ENCODE peak calls at places on chromosome 6, in eight cellular contexts. One of them, this sample, is unnamed.
A peak's percentile ranks its signal among the peaks of the same experiment; 100 is the strongest.

GRCh38 chr6:149887343-149887742 is 10.6 kb downstream of the RAET1E start:
- DNase-seq in cardiac muscle cell: no peak
- DNase-seq in NB4: no peak
- DNase-seq in psoas muscle: no peak
- DNase-seq in H9: no peak
- DNase-seq in glutamatergic neuron: no peak
- DNase-seq in mammary epithelial cell: peak; percentile 94
- DNase-seq in endothelial cell of umbilical vein: no peak
- DNase-seq in this sample: no peak

GRCh38 chr6:504446-504980 is 113.0 kb downstream of the IRF4 start:
- DNase-seq in cardiac muscle cell: no peak
- DNase-seq in NB4: no peak
- DNase-seq in psoas muscle: no peak
- DNase-seq in H9: no peak
- DNase-seq in glutamatergic neuron: no peak
- DNase-seq in mammary epithelial cell: no peak
- DNase-seq in endothelial cell of umbilical vein: no peak
- DNase-seq in this sample: no peak

GRCh38 chr6:41958022-41958856 is 16.6 kb upstream of the CCND3 start:
- DNase-seq in cardiac muscle cell: no peak
- DNase-seq in NB4: no peak
- DNase-seq in psoas muscle: no peak
- DNase-seq in H9: no peak
- DNase-seq in glutamatergic neuron: no peak
- DNase-seq in mammary epithelial cell: no peak
- DNase-seq in endothelial cell of umbilical vein: no peak
- DNase-seq in this sample: no peak

GRCh38 chr6:39998126-39998525 is 63.9 kb upstream of the MOCS1 start:
- DNase-seq in cardiac muscle cell: no peak
- DNase-seq in NB4: no peak
- DNase-seq in psoas muscle: no peak
- DNase-seq in H9: no peak
- DNase-seq in glutamatergic neuron: no peak
- DNase-seq in mammary epithelial cell: no peak
- DNase-seq in endothelial cell of umbilical vein: no peak
- DNase-seq in this sample: no peak

GRCh38 chr6:36139431-36139830 is 9.1 kb downstream of the MAPK13 start:
- DNase-seq in cardiac muscle cell: peak; percentile 69
- DNase-seq in NB4: peak; percentile 59
- DNase-seq in psoas muscle: no peak
- DNase-seq in H9: peak; percentile 72
- DNase-seq in glutamatergic neuron: peak; percentile 62
- DNase-seq in mammary epithelial cell: no peak
- DNase-seq in endothelial cell of umbilical vein: no peak
- DNase-seq in this sample: no peak

GRCh38 chr6:162088091-162088490 is 639.5 kb downstream of the PRKN start:
- DNase-seq in cardiac muscle cell: no peak
- DNase-seq in NB4: no peak
- DNase-seq in psoas muscle: no peak
- DNase-seq in H9: no peak
- DNase-seq in glutamatergic neuron: no peak
- DNase-seq in mammary epithelial cell: no peak
- DNase-seq in endothelial cell of umbilical vein: no peak
- DNase-seq in this sample: no peak

GRCh38 chr6:56851541-56852248 is 103.2 kb upstream of the BEND6 start:
- DNase-seq in cardiac muscle cell: peak; percentile 73
- DNase-seq in NB4: peak; percentile 66
- DNase-seq in psoas muscle: no peak
- DNase-seq in H9: peak; percentile 62
- DNase-seq in glutamatergic neuron: peak; percentile 26
- DNase-seq in mammary epithelial cell: peak; percentile 81
- DNase-seq in endothelial cell of umbilical vein: peak; percentile 95
- DNase-seq in this sample: no peak

GRCh38 chr6:134814076-134814709 is 135.7 kb downstream of the ALDH8A1 start:
- DNase-seq in cardiac muscle cell: no peak
- DNase-seq in NB4: no peak
- DNase-seq in psoas muscle: no peak
- DNase-seq in H9: no peak
- DNase-seq in glutamatergic neuron: no peak
- DNase-seq in mammary epithelial cell: peak; percentile 73
- DNase-seq in endothelial cell of umbilical vein: no peak
- DNase-seq in this sample: no peak

GRCh38 chr6:90411292-90411781 is 114.7 kb upstream of the BACH2 start:
- DNase-seq in cardiac muscle cell: no peak
- DNase-seq in NB4: no peak
- DNase-seq in psoas muscle: no peak
- DNase-seq in H9: peak; percentile 58
- DNase-seq in glutamatergic neuron: no peak
- DNase-seq in mammary epithelial cell: peak; percentile 98
- DNase-seq in endothelial cell of umbilical vein: no peak
- DNase-seq in this sample: no peak

GRCh38 chr6:13490402-13490801 is 3.0 kb upstream of the GFOD1 start:
- DNase-seq in cardiac muscle cell: no peak
- DNase-seq in NB4: no peak
- DNase-seq in psoas muscle: no peak
- DNase-seq in H9: no peak
- DNase-seq in glutamatergic neuron: no peak
- DNase-seq in mammary epithelial cell: no peak
- DNase-seq in endothelial cell of umbilical vein: no peak
- DNase-seq in this sample: no peak

GRCh38 chr6:11202513-11203305 is 29.8 kb downstream of the NEDD9 start:
- DNase-seq in cardiac muscle cell: no peak
- DNase-seq in NB4: no peak
- DNase-seq in psoas muscle: no peak
- DNase-seq in H9: peak; percentile 59
- DNase-seq in glutamatergic neuron: no peak
- DNase-seq in mammary epithelial cell: no peak
- DNase-seq in endothelial cell of umbilical vein: peak; percentile 76
- DNase-seq in this sample: no peak

GRCh38 chr6:13760948-13761347 is 49.3 kb upstream of the RANBP9 start:
- DNase-seq in cardiac muscle cell: no peak
- DNase-seq in NB4: peak; percentile 40
- DNase-seq in psoas muscle: no peak
- DNase-seq in H9: no peak
- DNase-seq in glutamatergic neuron: no peak
- DNase-seq in mammary epithelial cell: peak; percentile 32
- DNase-seq in endothelial cell of umbilical vein: no peak
- DNase-seq in this sample: no peak

GRCh38 chr6:118252474-118252873 is 295.6 kb upstream of the PLN start:
- DNase-seq in cardiac muscle cell: no peak
- DNase-seq in NB4: peak; percentile 32
- DNase-seq in psoas muscle: no peak
- DNase-seq in H9: no peak
- DNase-seq in glutamatergic neuron: no peak
- DNase-seq in mammary epithelial cell: no peak
- DNase-seq in endothelial cell of umbilical vein: no peak
- DNase-seq in this sample: no peak
- TF ChIP-seq CTCF in cardiac muscle cell: no peak
- TF ChIP-seq CTCF in NB4: peak; percentile 14
- TF ChIP-seq CTCF in psoas muscle: no peak
- TF ChIP-seq CTCF in H9: no peak
- TF ChIP-seq CTCF in glutamatergic neuron: no peak
- TF ChIP-seq CTCF in mammary epithelial cell: no peak
- TF ChIP-seq CTCF in endothelial cell of umbilical vein: no peak
- TF ChIP-seq CTCF in this sample: no peak

DNA sequence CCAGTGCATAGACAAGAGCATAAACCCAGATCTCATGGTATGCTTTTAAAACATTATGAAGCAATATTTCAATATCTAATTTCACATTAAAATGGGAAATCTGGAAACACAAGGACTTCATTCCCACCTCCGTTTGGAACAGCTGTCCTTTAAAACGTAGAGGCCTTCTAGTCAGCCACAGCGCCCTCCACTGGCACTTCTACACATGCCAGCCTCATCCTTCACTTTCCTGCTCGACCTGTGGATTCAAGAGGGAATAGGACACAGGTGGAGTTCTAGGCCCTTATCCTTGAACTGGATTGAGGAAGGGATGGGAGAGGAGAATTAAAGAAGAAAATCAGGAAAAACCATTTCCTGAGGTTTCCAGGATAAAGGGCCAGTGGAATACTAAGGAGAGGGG is 85.6 kb downstream of the LYRM4 start:
- DNase-seq in cardiac muscle cell: peak; percentile 49
- DNase-seq in NB4: peak; percentile 10
- DNase-seq in psoas muscle: no peak
- DNase-seq in H9: peak; percentile 74
- DNase-seq in glutamatergic neuron: peak; percentile 57
- DNase-seq in mammary epithelial cell: no peak
- DNase-seq in endothelial cell of umbilical vein: no peak
- DNase-seq in this sample: no peak
- TF ChIP-seq CTCF in cardiac muscle cell: peak; percentile 42
- TF ChIP-seq CTCF in NB4: peak; percentile 50
- TF ChIP-seq CTCF in psoas muscle: no peak
- TF ChIP-seq CTCF in H9: peak; percentile 87
- TF ChIP-seq CTCF in glutamatergic neuron: peak; percentile 69
- TF ChIP-seq CTCF in mammary epithelial cell: peak; percentile 37
- TF ChIP-seq CTCF in endothelial cell of umbilical vein: peak; percentile 43
- TF ChIP-seq CTCF in this sample: peak; percentile 62

DNA sequence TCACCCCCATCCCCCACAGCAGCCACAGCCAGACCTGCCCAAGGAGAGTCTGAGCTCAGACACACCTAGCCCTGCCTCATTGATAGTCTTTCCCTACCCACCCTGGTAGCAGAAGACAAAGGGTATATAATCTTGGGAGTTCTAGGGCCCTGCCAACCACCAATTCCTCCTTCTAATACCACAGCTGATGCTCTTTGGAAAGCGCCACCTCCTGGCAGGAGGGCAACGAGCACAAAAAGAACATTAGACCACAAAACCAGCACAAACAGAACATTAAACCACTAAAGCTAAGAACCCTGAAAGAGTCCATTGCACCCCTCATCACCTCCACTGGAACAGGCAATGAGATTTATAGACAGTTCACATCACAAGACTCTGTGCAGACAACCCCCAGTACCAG is 195.8 kb upstream of the FUT9 start:
- DNase-seq in cardiac muscle cell: no peak
- DNase-seq in NB4: peak; percentile 12
- DNase-seq in psoas muscle: no peak
- DNase-seq in H9: peak; percentile 37
- DNase-seq in glutamatergic neuron: no peak
- DNase-seq in mammary epithelial cell: no peak
- DNase-seq in endothelial cell of umbilical vein: no peak
- DNase-seq in this sample: no peak
- TF ChIP-seq CTCF in cardiac muscle cell: no peak
- TF ChIP-seq CTCF in NB4: peak; percentile 45
- TF ChIP-seq CTCF in psoas muscle: no peak
- TF ChIP-seq CTCF in H9: peak; percentile 64
- TF ChIP-seq CTCF in glutamatergic neuron: no peak
- TF ChIP-seq CTCF in mammary epithelial cell: peak; percentile 27
- TF ChIP-seq CTCF in endothelial cell of umbilical vein: no peak
- TF ChIP-seq CTCF in this sample: peak; percentile 25

DNA sequence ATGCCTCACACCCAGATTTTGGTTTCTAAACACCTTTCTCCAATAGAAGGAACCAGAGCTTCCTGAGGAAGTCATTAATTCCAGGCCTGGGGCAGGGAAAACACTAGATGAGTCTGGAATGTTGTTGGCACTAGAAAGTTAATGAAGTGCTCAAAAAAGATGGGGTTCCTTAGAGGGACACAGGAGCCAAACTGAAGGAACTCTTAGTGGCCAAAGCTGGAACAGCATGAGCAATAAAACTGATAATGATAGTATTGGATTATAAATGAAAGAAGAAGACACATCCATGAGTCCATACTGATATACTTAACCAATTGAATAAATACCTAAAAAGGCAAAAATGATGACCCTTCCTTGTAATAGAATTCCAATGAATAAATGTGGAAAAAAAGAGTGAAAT is 4.4 kb downstream of the IL20RA start:
- DNase-seq in cardiac muscle cell: no peak
- DNase-seq in NB4: no peak
- DNase-seq in psoas muscle: no peak
- DNase-seq in H9: no peak
- DNase-seq in glutamatergic neuron: no peak
- DNase-seq in mammary epithelial cell: no peak
- DNase-seq in endothelial cell of umbilical vein: no peak
- DNase-seq in this sample: no peak
- TF ChIP-seq CTCF in cardiac muscle cell: no peak
- TF ChIP-seq CTCF in NB4: no peak
- TF ChIP-seq CTCF in psoas muscle: no peak
- TF ChIP-seq CTCF in H9: peak; percentile 38
- TF ChIP-seq CTCF in glutamatergic neuron: peak; percentile 17
- TF ChIP-seq CTCF in mammary epithelial cell: peak; percentile 18
- TF ChIP-seq CTCF in endothelial cell of umbilical vein: no peak
- TF ChIP-seq CTCF in this sample: no peak

DNA sequence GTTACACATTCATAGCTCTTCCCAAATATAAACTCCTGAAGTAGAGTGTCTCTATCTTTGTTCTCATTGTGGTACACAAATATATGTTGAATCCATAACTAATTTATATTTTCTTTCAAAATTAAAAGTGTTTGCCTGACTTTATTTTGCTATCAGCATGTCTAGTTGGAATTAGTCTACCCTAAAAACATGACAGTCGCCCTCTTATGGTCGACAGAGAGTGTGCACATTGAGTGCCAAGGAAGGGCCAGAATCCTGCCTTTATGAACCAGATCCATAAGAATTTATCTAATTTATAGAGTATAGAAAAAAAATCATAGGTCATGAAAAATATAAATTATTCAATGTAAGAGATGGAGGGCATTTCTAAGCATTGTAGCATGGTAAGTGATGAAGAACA is 12.3 kb upstream of the DEFB112 start:
- DNase-seq in cardiac muscle cell: peak; percentile 17
- DNase-seq in NB4: peak; percentile 7
- DNase-seq in psoas muscle: no peak
- DNase-seq in H9: peak; percentile 29
- DNase-seq in glutamatergic neuron: no peak
- DNase-seq in mammary epithelial cell: peak; percentile 0
- DNase-seq in endothelial cell of umbilical vein: no peak
- DNase-seq in this sample: no peak
- TF ChIP-seq CTCF in cardiac muscle cell: no peak
- TF ChIP-seq CTCF in NB4: peak; percentile 62
- TF ChIP-seq CTCF in psoas muscle: no peak
- TF ChIP-seq CTCF in H9: peak; percentile 81
- TF ChIP-seq CTCF in glutamatergic neuron: peak; percentile 67
- TF ChIP-seq CTCF in mammary epithelial cell: peak; percentile 84
- TF ChIP-seq CTCF in endothelial cell of umbilical vein: no peak
- TF ChIP-seq CTCF in this sample: peak; percentile 47

DNA sequence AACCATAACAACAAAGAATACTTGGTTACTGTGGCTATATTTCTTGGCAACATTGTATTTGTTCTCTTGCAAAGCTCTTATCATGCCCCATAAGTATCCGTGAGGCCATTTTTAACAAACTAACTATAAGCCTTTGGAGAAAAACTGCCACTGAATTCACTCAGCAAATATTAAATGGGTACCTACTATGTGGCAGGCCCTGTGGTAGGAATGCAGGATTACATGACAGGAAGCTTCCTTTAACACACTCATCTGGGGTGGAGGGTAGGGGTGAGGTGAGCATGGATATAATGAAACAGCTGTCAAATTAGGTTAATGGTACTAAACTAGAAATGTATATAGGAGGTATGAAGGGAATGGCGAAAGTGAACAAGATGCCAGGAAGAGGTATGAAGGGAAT is 504.8 kb downstream of the MEI4 start:
- DNase-seq in cardiac muscle cell: no peak
- DNase-seq in NB4: no peak
- DNase-seq in psoas muscle: no peak
- DNase-seq in H9: no peak
- DNase-seq in glutamatergic neuron: no peak
- DNase-seq in mammary epithelial cell: no peak
- DNase-seq in endothelial cell of umbilical vein: no peak
- DNase-seq in this sample: no peak
- TF ChIP-seq CTCF in cardiac muscle cell: no peak
- TF ChIP-seq CTCF in NB4: no peak
- TF ChIP-seq CTCF in psoas muscle: no peak
- TF ChIP-seq CTCF in H9: peak; percentile 43
- TF ChIP-seq CTCF in glutamatergic neuron: no peak
- TF ChIP-seq CTCF in mammary epithelial cell: no peak
- TF ChIP-seq CTCF in endothelial cell of umbilical vein: no peak
- TF ChIP-seq CTCF in this sample: no peak